ENCODE peak calls at places on chromosomes 6 and 20, in eight cellular contexts. One of them, this sample, is unnamed.

GRCh38 chr20:21513881-21514540 is at the start of gene NKX2-2:
- DNase-seq in psoas muscle: peak
- DNase-seq in left lung: peak
- DNase-seq in lower lobe of right lung: no peak
- DNase-seq in dorsolateral prefrontal cortex: peak
- DNase-seq in K562: no peak
- DNase-seq in thoracic aorta: no peak
- DNase-seq in HepG2: no peak
- DNase-seq in this sample: peak

GRCh38 chr20:48230251-48230650 is 445.0 kb upstream of the SULF2 start:
- DNase-seq in psoas muscle: no peak
- DNase-seq in left lung: no peak
- DNase-seq in lower lobe of right lung: no peak
- DNase-seq in dorsolateral prefrontal cortex: no peak
- DNase-seq in K562: no peak
- DNase-seq in thoracic aorta: no peak
- DNase-seq in HepG2: no peak
- DNase-seq in this sample: no peak

GRCh38 chr6:75830959-75831885 is 82.2 kb downstream of the MYO6 start:
- DNase-seq in psoas muscle: no peak
- DNase-seq in left lung: no peak
- DNase-seq in lower lobe of right lung: no peak
- DNase-seq in dorsolateral prefrontal cortex: no peak
- DNase-seq in K562: no peak
- DNase-seq in thoracic aorta: no peak
- DNase-seq in HepG2: no peak
- DNase-seq in this sample: no peak

GRCh38 chr6:135759831-135760230 is 91.7 kb upstream of the PDE7B start:
- DNase-seq in psoas muscle: no peak
- DNase-seq in left lung: no peak
- DNase-seq in lower lobe of right lung: no peak
- DNase-seq in dorsolateral prefrontal cortex: no peak
- DNase-seq in K562: no peak
- DNase-seq in thoracic aorta: no peak
- DNase-seq in HepG2: peak
- DNase-seq in this sample: no peak

GRCh38 chr6:39948156-39948850 is 14.0 kb upstream of the MOCS1 start:
- DNase-seq in psoas muscle: no peak
- DNase-seq in left lung: no peak
- DNase-seq in lower lobe of right lung: no peak
- DNase-seq in dorsolateral prefrontal cortex: no peak
- DNase-seq in K562: no peak
- DNase-seq in thoracic aorta: no peak
- DNase-seq in HepG2: peak
- DNase-seq in this sample: no peak

GRCh38 chr6:126091507-126091906 is 105.2 kb downstream of the TRMT11 start:
- DNase-seq in psoas muscle: no peak
- DNase-seq in left lung: no peak
- DNase-seq in lower lobe of right lung: no peak
- DNase-seq in dorsolateral prefrontal cortex: no peak
- DNase-seq in K562: no peak
- DNase-seq in thoracic aorta: no peak
- DNase-seq in HepG2: no peak
- DNase-seq in this sample: no peak

GRCh38 chr6:23728707-23729106 is 397.3 kb upstream of the NRSN1 start:
- DNase-seq in psoas muscle: no peak
- DNase-seq in left lung: no peak
- DNase-seq in lower lobe of right lung: no peak
- DNase-seq in dorsolateral prefrontal cortex: no peak
- DNase-seq in K562: no peak
- DNase-seq in thoracic aorta: no peak
- DNase-seq in HepG2: no peak
- DNase-seq in this sample: no peak

GRCh38 chr20:37907677-37908397 is 4.9 kb downstream of the VSTM2L start:
- DNase-seq in psoas muscle: no peak
- DNase-seq in left lung: peak
- DNase-seq in lower lobe of right lung: no peak
- DNase-seq in dorsolateral prefrontal cortex: no peak
- DNase-seq in K562: no peak
- DNase-seq in thoracic aorta: no peak
- DNase-seq in HepG2: no peak
- DNase-seq in this sample: no peak

GRCh38 chr6:159754959-159755914 is 6.6 kb upstream of the ACAT2 start:
- DNase-seq in psoas muscle: no peak
- DNase-seq in left lung: no peak
- DNase-seq in lower lobe of right lung: no peak
- DNase-seq in dorsolateral prefrontal cortex: no peak
- DNase-seq in K562: no peak
- DNase-seq in thoracic aorta: no peak
- DNase-seq in HepG2: no peak
- DNase-seq in this sample: no peak

GRCh38 chr20:47568019-47568418 is 66.3 kb downstream of the NCOA3 start:
- DNase-seq in psoas muscle: no peak
- DNase-seq in left lung: no peak
- DNase-seq in lower lobe of right lung: no peak
- DNase-seq in dorsolateral prefrontal cortex: no peak
- DNase-seq in K562: no peak
- DNase-seq in thoracic aorta: no peak
- DNase-seq in HepG2: peak
- DNase-seq in this sample: no peak

GRCh38 chr6:13395272-13396237 is 67.2 kb upstream of the TBC1D7 start:
- DNase-seq in psoas muscle: peak
- DNase-seq in left lung: no peak
- DNase-seq in lower lobe of right lung: peak
- DNase-seq in dorsolateral prefrontal cortex: no peak
- DNase-seq in K562: peak
- DNase-seq in thoracic aorta: peak
- DNase-seq in HepG2: peak
- DNase-seq in this sample: peak

GRCh38 chr6:17017416-17017815 is 84.4 kb upstream of the STMND1 start:
- DNase-seq in psoas muscle: no peak
- DNase-seq in left lung: no peak
- DNase-seq in lower lobe of right lung: no peak
- DNase-seq in dorsolateral prefrontal cortex: no peak
- DNase-seq in K562: no peak
- DNase-seq in thoracic aorta: no peak
- DNase-seq in HepG2: no peak
- DNase-seq in this sample: no peak

DNA sequence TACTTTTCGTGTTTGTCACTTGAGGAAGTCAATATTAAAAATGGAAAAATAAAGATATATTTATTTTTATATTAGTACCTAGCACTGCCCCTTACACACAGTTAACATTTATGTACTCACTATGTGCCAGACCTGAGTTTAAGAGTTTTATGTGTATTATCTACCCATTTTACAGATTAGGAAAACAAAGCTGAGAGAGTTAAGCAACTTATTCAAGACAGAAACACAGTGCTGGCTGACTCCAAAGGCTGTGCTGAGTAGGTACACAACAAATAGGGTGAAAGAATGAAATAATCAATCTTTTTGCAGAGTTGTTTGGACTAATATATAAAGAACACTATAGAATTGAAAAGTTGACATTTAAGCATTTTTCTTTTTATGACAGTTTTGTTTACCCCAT is 127.9 kb downstream of the REV3L start:
- DNase-seq in psoas muscle: no peak
- DNase-seq in left lung: no peak
- DNase-seq in lower lobe of right lung: no peak
- DNase-seq in dorsolateral prefrontal cortex: no peak
- DNase-seq in K562: no peak
- DNase-seq in thoracic aorta: no peak
- DNase-seq in HepG2: no peak
- DNase-seq in this sample: no peak
- H3K27ac ChIP-seq in psoas muscle: no peak
- H3K27ac ChIP-seq in left lung: no peak
- H3K27ac ChIP-seq in lower lobe of right lung: no peak
- H3K27ac ChIP-seq in dorsolateral prefrontal cortex: no peak
- H3K27ac ChIP-seq in K562: no peak
- H3K27ac ChIP-seq in thoracic aorta: no peak
- H3K27ac ChIP-seq in HepG2: no peak
- H3K27ac ChIP-seq in this sample: no peak

DNA sequence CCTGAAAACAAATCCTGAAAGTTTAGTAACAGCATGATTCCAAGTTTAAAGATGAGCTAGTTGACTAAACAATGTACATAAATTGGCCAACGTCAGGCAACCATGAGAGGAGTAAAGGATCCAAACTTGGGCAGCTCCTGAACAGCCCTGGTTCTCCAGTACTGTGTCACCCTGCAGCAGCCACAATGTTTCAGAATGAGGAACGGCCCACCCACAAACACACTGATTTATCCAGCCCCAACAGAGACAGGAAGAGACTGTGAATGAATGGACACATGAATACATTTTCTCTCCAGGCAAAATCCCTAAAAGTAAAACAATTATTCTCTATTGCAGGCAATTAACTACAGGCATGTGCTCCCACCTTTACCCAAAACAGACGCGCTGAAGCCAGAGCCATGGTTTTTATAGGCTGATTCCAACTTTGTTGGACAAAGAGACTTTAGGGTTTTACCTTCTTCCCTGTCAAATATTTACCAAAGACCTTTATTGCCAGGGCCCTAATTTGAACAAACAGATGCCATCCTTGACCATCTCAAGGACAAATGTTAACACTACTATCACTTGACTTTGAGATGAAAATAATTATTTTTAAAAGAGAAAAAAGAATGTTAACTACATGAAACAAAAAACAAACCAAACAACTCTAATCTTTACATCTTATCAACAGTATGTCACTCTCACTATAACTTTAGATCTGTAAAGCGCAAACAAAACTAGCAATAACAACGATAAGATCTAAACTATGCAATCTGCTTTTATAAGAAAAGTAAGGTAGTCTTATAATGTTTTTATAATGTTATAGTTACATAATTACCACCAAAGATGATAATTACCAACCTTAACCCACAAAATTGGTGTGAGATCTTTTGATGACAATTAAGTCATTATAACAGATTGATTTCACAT is 22.9 kb downstream of the CNKSR3 start:
- DNase-seq in psoas muscle: no peak
- DNase-seq in left lung: no peak
- DNase-seq in lower lobe of right lung: no peak
- DNase-seq in dorsolateral prefrontal cortex: no peak
- DNase-seq in K562: no peak
- DNase-seq in thoracic aorta: no peak
- DNase-seq in HepG2: peak
- DNase-seq in this sample: no peak
- H3K27ac ChIP-seq in psoas muscle: no peak
- H3K27ac ChIP-seq in left lung: no peak
- H3K27ac ChIP-seq in lower lobe of right lung: no peak
- H3K27ac ChIP-seq in dorsolateral prefrontal cortex: no peak
- H3K27ac ChIP-seq in K562: no peak
- H3K27ac ChIP-seq in thoracic aorta: peak
- H3K27ac ChIP-seq in HepG2: peak
- H3K27ac ChIP-seq in this sample: no peak

GRCh38 chr6:81999826-82000225 is 247.3 kb upstream of the TENT5A start:
- DNase-seq in psoas muscle: no peak
- DNase-seq in left lung: no peak
- DNase-seq in lower lobe of right lung: no peak
- DNase-seq in dorsolateral prefrontal cortex: no peak
- DNase-seq in K562: no peak
- DNase-seq in thoracic aorta: no peak
- DNase-seq in HepG2: no peak
- DNase-seq in this sample: no peak

GRCh38 chr6:82000551-82000950 is 247.0 kb downstream of the IBTK start:
- DNase-seq in psoas muscle: no peak
- DNase-seq in left lung: no peak
- DNase-seq in lower lobe of right lung: no peak
- DNase-seq in dorsolateral prefrontal cortex: no peak
- DNase-seq in K562: no peak
- DNase-seq in thoracic aorta: no peak
- DNase-seq in HepG2: no peak
- DNase-seq in this sample: no peak

GRCh38 chr6:81997091-81997926 is 244.8 kb upstream of the TENT5A start:
- DNase-seq in psoas muscle: no peak
- DNase-seq in left lung: no peak
- DNase-seq in lower lobe of right lung: no peak
- DNase-seq in dorsolateral prefrontal cortex: no peak
- DNase-seq in K562: no peak
- DNase-seq in thoracic aorta: no peak
- DNase-seq in HepG2: no peak
- DNase-seq in this sample: no peak

GRCh38 chr6:81998432-81998831 is 246.0 kb upstream of the TENT5A start:
- DNase-seq in psoas muscle: no peak
- DNase-seq in left lung: no peak
- DNase-seq in lower lobe of right lung: no peak
- DNase-seq in dorsolateral prefrontal cortex: no peak
- DNase-seq in K562: no peak
- DNase-seq in thoracic aorta: no peak
- DNase-seq in HepG2: no peak
- DNase-seq in this sample: no peak

DNA sequence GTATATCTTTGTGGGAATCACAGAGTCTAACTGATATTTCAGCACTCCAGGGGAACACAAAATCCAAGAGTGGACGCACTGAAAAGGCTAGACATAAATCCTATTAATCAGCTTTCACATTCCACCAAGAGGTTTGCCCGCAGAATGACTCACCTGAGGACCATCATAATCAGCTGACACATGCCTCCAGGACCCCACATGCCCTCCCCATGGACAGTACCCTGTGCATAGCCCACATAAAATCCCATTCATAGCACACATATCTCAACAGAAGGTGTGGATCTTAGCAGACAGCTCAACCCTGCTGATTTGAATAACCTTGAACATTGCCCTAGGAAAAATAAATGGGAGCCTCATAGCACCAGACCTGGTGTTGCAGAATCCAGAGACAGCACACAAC is 246.8 kb upstream of the TENT5A start:
- DNase-seq in psoas muscle: no peak
- DNase-seq in left lung: no peak
- DNase-seq in lower lobe of right lung: no peak
- DNase-seq in dorsolateral prefrontal cortex: no peak
- DNase-seq in K562: no peak
- DNase-seq in thoracic aorta: no peak
- DNase-seq in HepG2: peak
- DNase-seq in this sample: no peak
- H3K27ac ChIP-seq in psoas muscle: no peak
- H3K27ac ChIP-seq in left lung: no peak
- H3K27ac ChIP-seq in lower lobe of right lung: no peak
- H3K27ac ChIP-seq in dorsolateral prefrontal cortex: no peak
- H3K27ac ChIP-seq in K562: no peak
- H3K27ac ChIP-seq in thoracic aorta: no peak
- H3K27ac ChIP-seq in HepG2: no peak
- H3K27ac ChIP-seq in this sample: no peak

DNA sequence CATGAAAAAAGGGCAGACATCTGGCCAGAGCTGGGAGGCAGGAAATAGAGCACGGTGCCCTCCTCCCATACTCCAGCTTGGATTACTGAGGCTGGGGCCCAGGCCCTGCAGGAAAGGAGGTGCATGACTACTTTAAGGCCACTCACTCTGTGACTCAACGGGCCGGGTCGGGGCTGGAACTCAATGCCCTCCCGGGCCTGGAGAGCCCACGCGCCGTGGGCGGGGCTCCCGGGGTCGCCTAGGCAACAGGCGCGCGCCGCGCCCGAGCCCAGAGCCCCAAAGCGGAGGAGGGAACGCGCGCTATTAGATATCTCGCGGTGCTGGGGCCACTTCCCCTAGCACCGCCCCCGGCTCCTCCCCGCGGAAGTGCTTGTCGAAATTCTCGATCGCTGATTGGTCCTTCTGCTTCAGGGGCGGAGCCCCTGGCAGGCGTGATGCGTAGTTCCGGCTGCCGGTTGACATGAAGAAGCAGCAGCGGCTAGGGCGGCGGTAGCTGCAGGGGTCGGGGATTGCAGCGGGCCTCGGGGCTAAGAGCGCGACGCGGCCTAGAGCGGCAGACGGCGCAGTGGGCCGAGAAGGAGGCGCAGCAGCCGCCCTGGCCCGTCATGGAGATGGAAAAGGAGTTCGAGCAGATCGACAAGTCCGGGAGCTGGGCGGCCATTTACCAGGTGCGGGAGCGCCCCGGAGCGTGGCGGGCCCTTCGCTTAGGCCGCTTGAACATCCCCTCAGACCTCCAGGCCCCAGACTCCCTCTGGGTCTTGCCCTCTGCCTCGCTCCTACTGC is at the start of gene PTPN1:
- DNase-seq in psoas muscle: peak
- DNase-seq in left lung: peak
- DNase-seq in lower lobe of right lung: peak
- DNase-seq in dorsolateral prefrontal cortex: peak
- DNase-seq in K562: peak
- DNase-seq in thoracic aorta: peak
- DNase-seq in HepG2: peak
- DNase-seq in this sample: peak
- H3K27ac ChIP-seq in psoas muscle: peak
- H3K27ac ChIP-seq in left lung: peak
- H3K27ac ChIP-seq in lower lobe of right lung: peak
- H3K27ac ChIP-seq in dorsolateral prefrontal cortex: peak
- H3K27ac ChIP-seq in K562: peak
- H3K27ac ChIP-seq in thoracic aorta: peak
- H3K27ac ChIP-seq in HepG2: peak
- H3K27ac ChIP-seq in this sample: peak